ENCODE peak calls at places on chromosome X, in four cellular contexts. M, R, G and P are unnamed samples.

GRCh38 chrX:121763671-121764070 is 716.3 kb downstream of the GLUD2 start:
- DNase-seq in M (no peak), R (no peak), G (no peak), P (no peak)

GRCh38 chrX:12322031-12322430 is 183.8 kb downstream of the FRMPD4 start:
- DNase-seq in M (no peak), R (no peak), G (no peak), P (no peak)

GRCh38 chrX:17788439-17788838 is 51.1 kb downstream of the SCML1 start:
- DNase-seq in M (peak; percentile 5), R (no peak), G (peak; percentile 73), P (peak; percentile 80)

GRCh38 chrX:104166735-104167436 is 633 bp downstream of the FAM199X start:
- DNase-seq in M (no peak), R (no peak), G (peak; percentile 12), P (no peak)

GRCh38 chrX:1205681-1206611 is 6.5 kb downstream of the CRLF2 start:
- DNase-seq in M (no peak), R (no peak), G (peak; percentile 8), P (peak; percentile 54)

GRCh38 chrX:123155327-123155726 is 28.8 kb upstream of the GRIA3 start:
- DNase-seq in M (no peak), R (no peak), G (no peak), P (no peak)

GRCh38 chrX:24790166-24790565 is 96.4 kb downstream of the POLA1 start:
- DNase-seq in M (no peak), R (no peak), G (no peak), P (no peak)

GRCh38 chrX:94901849-94902248 is 1227.8 kb downstream of the FAM133A start:
- DNase-seq in M (no peak), R (no peak), G (no peak), P (no peak)

GRCh38 chrX:50161143-50161542 is 39.7 kb downstream of the AKAP4 start:
- DNase-seq in M (no peak), R (no peak), G (no peak), P (no peak)

GRCh38 chrX:46777971-46778810 is 19.3 kb upstream of the SLC9A7 start:
- DNase-seq in M (peak; percentile 12), R (no peak), G (no peak), P (no peak)

GRCh38 chrX:48578661-48579128 is 4.4 kb downstream of the RBM3 start:
- DNase-seq in M (no peak), R (no peak), G (no peak), P (peak; percentile 5)

GRCh38 chrX:74293343-74293946 is 10.5 kb upstream of the ZCCHC13 start:
- DNase-seq in M (peak; percentile 52), R (no peak), G (peak; percentile 79), P (peak; percentile 79)

GRCh38 chrX:72468607-72469006 is 104.0 kb downstream of the HDAC8 start:
- DNase-seq in M (no peak), R (no peak), G (no peak), P (no peak)

GRCh38 chrX:13855689-13856425 is 39.0 kb upstream of the GPM6B start:
- DNase-seq in M (no peak), R (no peak), G (no peak), P (no peak)
- TF ChIP-seq BHLHE40 in M (no peak), R (no peak), G (no peak), P (no peak)

GRCh38 chrX:2320580-2321327 is 180.0 kb downstream of the DHRSX start:
- DNase-seq in M (peak; percentile 97), R (no peak), G (no peak), P (no peak)
- TF ChIP-seq SP1 in M (no peak), R (no peak), G (no peak), P (no peak)

GRCh38 chrX:132677233-132677716 is 188.4 kb upstream of the MBNL3 start:
- DNase-seq in M (no peak), R (no peak), G (no peak), P (no peak)

GRCh38 chrX:132671229-132671641 is 182.4 kb upstream of the MBNL3 start:
- DNase-seq in M (no peak), R (no peak), G (no peak), P (no peak)

GRCh38 chrX:132676102-132676501 is 187.3 kb upstream of the MBNL3 start:
- DNase-seq in M (no peak), R (no peak), G (no peak), P (no peak)

DNA sequence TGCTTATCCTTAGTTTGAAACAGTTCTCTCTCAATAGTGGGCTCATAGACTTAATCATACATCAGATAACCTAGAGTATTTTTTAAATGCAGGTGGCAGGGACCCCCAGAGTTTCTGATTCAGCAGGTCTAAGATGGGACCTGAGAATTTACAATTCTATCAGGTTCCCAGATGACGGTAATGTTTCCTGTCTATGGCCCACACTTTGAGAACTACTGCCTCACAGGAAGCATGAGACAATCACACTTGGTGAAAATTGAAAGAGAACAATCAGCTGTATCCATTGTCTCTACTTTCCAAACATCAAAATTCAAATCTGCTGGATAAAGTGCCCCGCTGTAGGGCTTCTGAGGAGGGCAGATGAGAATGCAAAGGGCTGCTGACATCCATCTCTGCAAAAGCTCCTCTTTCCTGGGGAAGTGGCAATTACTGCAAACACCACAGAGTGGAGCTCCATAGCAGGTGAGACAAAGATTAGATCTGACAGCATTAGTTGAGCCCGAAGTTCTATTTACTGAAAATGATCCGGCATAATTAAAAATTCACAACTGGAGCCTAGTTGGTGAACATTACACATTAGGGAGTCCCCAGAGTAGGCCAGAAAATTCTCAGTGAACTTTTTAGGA is 187.8 kb upstream of the MBNL3 start:
- DNase-seq in M (no peak), R (no peak), G (no peak), P (peak; percentile 18)
- TF ChIP-seq FOXM1 in M (no peak), R (no peak), G (no peak), P (no peak)

GRCh38 chrX:42028113-42028512 is 104.8 kb upstream of the CASK start:
- DNase-seq in M (peak; percentile 18), R (no peak), G (peak; percentile 31), P (peak; percentile 13)
- TF ChIP-seq BHLHE40 in M (no peak), R (no peak), G (no peak), P (no peak)

GRCh38 chrX:44992775-44993174 is 119.8 kb downstream of the KDM6A start:
- DNase-seq in M (no peak), R (no peak), G (no peak), P (no peak)

GRCh38 chrX:44989995-44990770 is 117.2 kb downstream of the KDM6A start:
- DNase-seq in M (no peak), R (no peak), G (no peak), P (no peak)
- TF ChIP-seq SP1 in M (no peak), R (no peak), G (no peak), P (no peak)

DNA sequence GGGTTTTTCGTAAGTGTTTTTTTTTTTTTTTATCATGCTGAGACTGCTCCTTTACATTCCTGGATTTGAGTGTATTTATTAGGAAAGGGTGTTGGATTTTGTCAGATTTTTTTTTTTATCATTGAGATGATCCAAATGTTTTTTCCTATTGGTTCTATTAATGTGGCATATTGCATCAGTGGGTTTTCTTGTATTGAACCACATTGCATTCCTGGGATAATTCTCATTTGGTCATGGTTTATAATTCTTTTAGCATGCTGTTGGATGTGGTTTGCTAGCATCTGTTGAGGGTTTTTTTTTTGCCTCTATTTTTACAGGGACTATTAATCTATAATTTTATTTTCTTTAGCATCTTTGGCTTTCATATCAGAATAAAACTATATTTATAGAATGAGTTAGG is 28.8 kb downstream of the COL4A5 start:
- DNase-seq in M (no peak), R (no peak), G (no peak), P (no peak)
- TF ChIP-seq FOXM1 in M (no peak), R (no peak), G (no peak), P (no peak)

GRCh38 chrX:153902388-153902787 is 2.1 kb upstream of the AVPR2 start:
- DNase-seq in M (no peak), R (no peak), G (no peak), P (no peak)
- TF ChIP-seq BHLHE40 in M (no peak), R (no peak), G (no peak), P (no peak)

GRCh38 chrX:3697701-3698279 is 15.7 kb downstream of the PRKX start:
- DNase-seq in M (no peak), R (no peak), G (no peak), P (no peak)
- TF ChIP-seq SP1 in M (no peak), R (no peak), G (no peak), P (no peak)